ENCODE peak calls at places on chromosomes 7 and 10, in ten cellular contexts. N is psoas muscle; D is cardiac muscle cell; U is amniotic epithelial cell; A is NCI-H774; M is M059J; G is HCEC 1CT; Q is left ventricle myocardium superior; W is H7; P is activated CD4-positive, alpha-beta T cell treated with anti-CD3 and anti-CD28 coated beads, Interleukin-2, amount 50 U/mL, for 24 hours. E is an unnamed sample.

GRCh38 chr7:8214162-8214897 is 47.6 kb downstream of the ICA1 start:
- DNase-seq in N (no peak), D (no peak), U (peak), A (no peak), M (peak), G (peak), Q (no peak), W (no peak), P (no peak), E (no peak)

GRCh38 chr7:37405603-37406122 is 43.0 kb downstream of the ELMO1 start:
- DNase-seq in N (no peak), D (peak), U (no peak), A (no peak), M (peak), G (no peak), Q (peak), W (no peak), P (no peak), E (no peak)

GRCh38 chr7:50588937-50589336 is 23.7 kb upstream of the DDC start:
- DNase-seq in N (no peak), D (no peak), U (no peak), A (no peak), M (no peak), G (no peak), Q (no peak), W (peak), P (no peak), E (no peak)

GRCh38 chr10:96306516-96306915 is 2.3 kb downstream of the DNTT start:
- DNase-seq in N (peak), D (no peak), U (no peak), A (no peak), M (peak), G (no peak), Q (peak), W (no peak), P (no peak), E (peak)

GRCh38 chr7:136533732-136534131 is 334.7 kb upstream of the CHRM2 start:
- DNase-seq in N (no peak), D (no peak), U (no peak), A (no peak), M (no peak), G (no peak), Q (no peak), W (no peak), P (no peak), E (no peak)

GRCh38 chr7:80581472-80581871 is 57.0 kb upstream of the CD36 start:
- DNase-seq in N (peak), D (no peak), U (peak), A (no peak), M (peak), G (peak), Q (peak), W (no peak), P (no peak), E (no peak)

GRCh38 chr7:87528733-87529132 is 53.3 kb upstream of the ABCB4 start:
- DNase-seq in N (no peak), D (no peak), U (no peak), A (no peak), M (no peak), G (no peak), Q (no peak), W (no peak), P (no peak), E (no peak)

GRCh38 chr7:5519515-5519928 is 95.9 kb upstream of the TNRC18 start:
- DNase-seq in N (no peak), D (no peak), U (no peak), A (no peak), M (peak), G (no peak), Q (no peak), W (no peak), P (no peak), E (peak)

GRCh38 chr7:23530355-23530754 is 1.4 kb downstream of the TRA2A start:
- DNase-seq in N (no peak), D (peak), U (peak), A (peak), M (peak), G (peak), Q (no peak), W (peak), P (no peak), E (peak)

GRCh38 chr7:19143930-19144574 is 1.2 kb downstream of the FERD3L start:
- DNase-seq in N (no peak), D (no peak), U (no peak), A (no peak), M (no peak), G (no peak), Q (no peak), W (peak), P (no peak), E (no peak)

GRCh38 chr10:1504940-1505339 is 232.4 kb downstream of the ADARB2 start:
- DNase-seq in N (no peak), D (no peak), U (no peak), A (no peak), M (no peak), G (no peak), Q (no peak), W (no peak), P (no peak), E (no peak)

GRCh38 chr7:129144095-129144833 is at the start of gene TSPAN33:
- DNase-seq in N (peak), D (peak), U (peak), A (peak), M (peak), G (peak), Q (peak), W (peak), P (peak), E (peak)

GRCh38 chr7:142356166-142356565 is 98.3 kb upstream of the PRSS58 start:
- DNase-seq in N (no peak), D (no peak), U (no peak), A (no peak), M (no peak), G (no peak), Q (no peak), W (no peak), P (no peak), E (no peak)

GRCh38 chr7:42097756-42098155 is 139.3 kb downstream of the GLI3 start:
- DNase-seq in N (no peak), D (peak), U (peak), A (no peak), M (peak), G (peak), Q (no peak), W (peak), P (no peak), E (peak)

GRCh38 chr7:158957507-158957900 is 101.1 kb downstream of the DYNC2I1 start:
- DNase-seq in N (no peak), D (no peak), U (no peak), A (peak), M (no peak), G (no peak), Q (no peak), W (no peak), P (no peak), E (no peak)

GRCh38 chr10:110426294-110427153 is 71.2 kb upstream of the DUSP5 start:
- DNase-seq in N (peak), D (peak), U (peak), A (no peak), M (no peak), G (peak), Q (no peak), W (no peak), P (no peak), E (no peak)

GRCh38 chr10:77532068-77532467 is 105.5 kb downstream of the KCNMA1 start:
- DNase-seq in N (no peak), D (peak), U (peak), A (no peak), M (peak), G (peak), Q (no peak), W (no peak), P (no peak), E (peak)

GRCh38 chr10:103157246-103157645 is 35.8 kb downstream of the NT5C2 start:
- DNase-seq in N (no peak), D (no peak), U (no peak), A (no peak), M (no peak), G (no peak), Q (no peak), W (no peak), P (no peak), E (no peak)

GRCh38 chr10:90319188-90319914 is 538.5 kb downstream of the HTR7 start:
- DNase-seq in N (no peak), D (peak), U (peak), A (peak), M (peak), G (peak), Q (no peak), W (peak), P (no peak), E (peak)

GRCh38 chr10:21427804-21428481 is 97.5 kb downstream of the SKIDA1 start:
- DNase-seq in N (no peak), D (no peak), U (no peak), A (no peak), M (peak), G (no peak), Q (no peak), W (no peak), P (no peak), E (no peak)

GRCh38 chr7:138918176-138918575 is 63.0 kb downstream of the KIAA1549 start:
- DNase-seq in N (no peak), D (no peak), U (no peak), A (no peak), M (no peak), G (no peak), Q (no peak), W (no peak), P (no peak), E (no peak)

GRCh38 chr7:45696476-45696875 is 122.3 kb downstream of the ADCY1 start:
- DNase-seq in N (no peak), D (no peak), U (no peak), A (no peak), M (no peak), G (no peak), Q (no peak), W (no peak), P (no peak), E (no peak)

GRCh38 chr7:7119668-7120208 is 62.6 kb upstream of the C1GALT1 start:
- DNase-seq in N (no peak), D (no peak), U (no peak), A (no peak), M (no peak), G (no peak), Q (no peak), W (no peak), P (no peak), E (no peak)

GRCh38 chr7:105429746-105430612 is 41.3 kb upstream of the SRPK2 start:
- DNase-seq in N (no peak), D (peak), U (peak), A (peak), M (peak), G (peak), Q (peak), W (no peak), P (no peak), E (peak)

GRCh38 chr7:27179030-27179429 is 4.9 kb upstream of the HOXA10 start:
- DNase-seq in N (no peak), D (no peak), U (no peak), A (no peak), M (no peak), G (peak), Q (no peak), W (peak), P (no peak), E (no peak)

GRCh38 chr7:110604206-110604605 is 486.7 kb upstream of the LRRN3 start:
- DNase-seq in N (no peak), D (no peak), U (no peak), A (no peak), M (no peak), G (no peak), Q (no peak), W (no peak), P (no peak), E (no peak)

GRCh38 chr7:94580601-94581000 is 71.0 kb downstream of the CASD1 start:
- DNase-seq in N (no peak), D (peak), U (peak), A (no peak), M (peak), G (peak), Q (no peak), W (no peak), P (no peak), E (no peak)

GRCh38 chr7:35416568-35416967 is 162.7 kb upstream of the TBX20 start:
- DNase-seq in N (no peak), D (no peak), U (no peak), A (no peak), M (no peak), G (no peak), Q (no peak), W (no peak), P (no peak), E (no peak)

GRCh38 chr10:84008878-84009277 is 130.4 kb upstream of the GHITM start:
- DNase-seq in N (no peak), D (peak), U (no peak), A (no peak), M (peak), G (no peak), Q (no peak), W (peak), P (no peak), E (no peak)

GRCh38 chr7:133275008-133275407 is 22.1 kb downstream of the EXOC4 start:
- DNase-seq in N (no peak), D (no peak), U (no peak), A (no peak), M (peak), G (no peak), Q (no peak), W (peak), P (no peak), E (peak)